ENCODE peak calls at places on chromosomes 4 and X, in seven cellular contexts. S is PC-3, W is PC-9, Q is thoracic aorta, D is sigmoid colon, E is psoas muscle, N is right lobe of liver. M is an unnamed sample. For H3K4me1, the result is how much of the 10 kb centered on the place peaks cover.

GRCh38 chr4:45580306-45580705 is 543.5 kb downstream of the GABRG1 start:
- DNase-seq in S (peak), W (no peak), Q (no peak), D (no peak), E (no peak), N (no peak), M (no peak)

GRCh38 chrX:12080265-12080664 is 58.0 kb upstream of the FRMPD4 start:
- DNase-seq in S (peak), W (no peak), Q (no peak), D (no peak), E (no peak), N (no peak), M (no peak)

GRCh38 chr4:115969756-115970155 is 856.3 kb upstream of the NDST4 start:
- DNase-seq in S (no peak), W (no peak), Q (no peak), D (no peak), E (no peak), N (no peak), M (no peak)

GRCh38 chrX:80285131-80285773 is 135.0 kb upstream of the TENT5D start:
- DNase-seq in S (peak), W (peak), Q (no peak), D (no peak), E (no peak), N (no peak), M (no peak)

GRCh38 chr4:117596917-117597316 is 437.4 kb upstream of the NDST3 start:
- DNase-seq in S (no peak), W (no peak), Q (no peak), D (no peak), E (no peak), N (no peak), M (no peak)

GRCh38 chr4:11669156-11669555 is 240.5 kb upstream of the HS3ST1 start:
- DNase-seq in S (peak), W (no peak), Q (no peak), D (no peak), E (no peak), N (no peak), M (no peak)

GRCh38 chr4:154578919-154579318 is 11.6 kb downstream of the FGA start:
- DNase-seq in S (peak), W (no peak), Q (no peak), D (no peak), E (no peak), N (no peak), M (no peak)

GRCh38 chr4:152408514-152409327 is 127.2 kb downstream of the FBXW7 start:
- DNase-seq in S (peak), W (peak), Q (no peak), D (no peak), E (no peak), N (no peak), M (no peak)

GRCh38 chr4:24274401-24275035 is 309.8 kb downstream of the DHX15 start:
- DNase-seq in S (peak), W (no peak), Q (no peak), D (no peak), E (no peak), N (no peak), M (no peak)

GRCh38 chr4:114921790-114922581 is 191.4 kb downstream of the NDST4 start:
- DNase-seq in S (no peak), W (no peak), Q (no peak), D (no peak), E (no peak), N (no peak), M (no peak)

GRCh38 chr4:153785830-153786721 is 2.8 kb downstream of the SFRP2 start:
- DNase-seq in S (peak), W (no peak), Q (no peak), D (no peak), E (no peak), N (no peak), M (no peak)

GRCh38 chr4:3599951-3600350 is 67.7 kb upstream of the LRPAP1 start:
- DNase-seq in S (no peak), W (no peak), Q (no peak), D (no peak), E (no peak), N (no peak), M (no peak)
- H3K4me1 ChIP-seq in S (under half), W (under half), Q (under half), D (under half), E (under half), N (under half), M (under half)

GRCh38 chrX:25017667-25018247 is 2.0 kb upstream of the ARX start:
- DNase-seq in S (no peak), W (no peak), Q (no peak), D (no peak), E (no peak), N (no peak), M (no peak)
- H3K4me3 ChIP-seq in S (no peak), W (no peak), Q (no peak), D (no peak), E (peak), N (no peak), M (peak)

GRCh38 chr4:80124246-80125211 is 51.5 kb upstream of the ANTXR2 start:
- DNase-seq in S (no peak), W (no peak), Q (no peak), D (no peak), E (no peak), N (no peak), M (no peak)
- H3K4me1 ChIP-seq in S (under half), W (under half), Q (under half), D (under half), E (under half), N (under half), M (under half)

DNA sequence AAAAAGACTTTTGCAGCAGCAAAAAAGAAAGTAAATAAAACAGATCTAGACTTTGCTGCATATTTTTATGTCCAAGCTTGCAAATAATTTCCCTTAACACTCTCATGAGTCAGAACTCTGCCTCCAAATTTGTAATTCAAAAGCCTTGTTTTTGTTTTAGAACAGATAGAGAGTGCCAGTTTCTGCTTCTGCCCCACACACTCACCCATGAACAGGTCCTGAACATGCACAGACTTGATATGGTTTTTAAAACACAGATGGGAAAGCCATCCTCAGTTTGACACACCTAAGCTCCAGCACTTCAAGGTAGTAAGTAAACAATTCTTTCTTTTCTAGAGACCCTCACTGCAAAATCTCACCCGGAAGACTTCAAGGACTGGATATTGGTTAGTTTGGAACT is 39.7 kb upstream of the VCX3B start:
- DNase-seq in S (no peak), W (no peak), Q (no peak), D (no peak), E (no peak), N (no peak), M (no peak)
- H3K4me3 ChIP-seq in S (no peak), W (no peak), Q (no peak), D (no peak), E (no peak), N (no peak), M (no peak)

GRCh38 chr4:8217871-8218270 is 18.8 kb downstream of the SH3TC1 start:
- DNase-seq in S (no peak), W (no peak), Q (no peak), D (no peak), E (no peak), N (no peak), M (no peak)
- H3K4me1 ChIP-seq in S (under half), W (under half), Q (under half), D (under half), E (under half), N (under half), M (under half)

GRCh38 chr4:8556341-8557150 is 23.6 kb upstream of the GPR78 start:
- DNase-seq in S (no peak), W (peak), Q (no peak), D (no peak), E (no peak), N (no peak), M (no peak)

GRCh38 chr4:8559011-8559410 is 21.2 kb upstream of the GPR78 start:
- DNase-seq in S (no peak), W (no peak), Q (no peak), D (no peak), E (no peak), N (no peak), M (no peak)

GRCh38 chr4:8559524-8560264 is 20.5 kb upstream of the GPR78 start:
- DNase-seq in S (peak), W (peak), Q (no peak), D (no peak), E (no peak), N (no peak), M (no peak)

GRCh38 chr4:8557151-8558076 is 22.8 kb upstream of the GPR78 start:
- DNase-seq in S (no peak), W (no peak), Q (no peak), D (no peak), E (no peak), N (no peak), M (no peak)

GRCh38 chr4:8558080-8558960 is 21.9 kb upstream of the GPR78 start:
- DNase-seq in S (peak), W (peak), Q (no peak), D (no peak), E (no peak), N (no peak), M (no peak)
- H3K4me3 ChIP-seq in S (no peak), W (peak), Q (no peak), D (no peak), E (no peak), N (no peak), M (no peak)

M was measured in gastrocnemius medialis.